ENCODE peak calls at places on chromosomes 6 and 20, in eight cellular contexts. G is esophagus squamous epithelium, F is RWPE2, T is vagina, N is lung, H is adrenal gland, C is mammary epithelial cell, A is A673. J is an unnamed sample. For H3K36me3 and H3K4me1, the result is how much of the 10 kb centered on the place peaks cover.

GRCh38 chr6:136586295-136586694 is 36.1 kb upstream of the MAP7 start:
- DNase-seq in G (no peak), F (no peak), T (no peak), N (no peak), H (no peak), C (peak), A (no peak), J (peak)

GRCh38 chr6:133166706-133167105 is 74.5 kb upstream of the EYA4 start:
- DNase-seq in G (no peak), F (no peak), T (no peak), N (no peak), H (no peak), C (no peak), A (no peak), J (no peak)

GRCh38 chr6:101926149-101926925 is 532.8 kb downstream of the GRIK2 start:
- DNase-seq in G (no peak), F (no peak), T (no peak), N (no peak), H (no peak), C (no peak), A (peak), J (peak)

GRCh38 chr20:19212524-19213502 is at the start of gene SLC24A3:
- DNase-seq in G (no peak), F (no peak), T (no peak), N (peak), H (peak), C (peak), A (peak), J (peak)

GRCh38 chr6:43779864-43780260 is 9.9 kb downstream of the VEGFA start:
- DNase-seq in G (no peak), F (no peak), T (no peak), N (no peak), H (peak), C (no peak), A (no peak), J (no peak)

GRCh38 chr20:47007826-47008655 is 113.4 kb downstream of the EYA2 start:
- DNase-seq in G (no peak), F (no peak), T (no peak), N (no peak), H (no peak), C (no peak), A (no peak), J (no peak)

GRCh38 chr6:14841901-14842421 is 403.9 kb upstream of the JARID2 start:
- DNase-seq in G (no peak), F (no peak), T (no peak), N (no peak), H (no peak), C (peak), A (no peak), J (peak)

GRCh38 chr20:22583773-22584629 is at the start of gene FOXA2:
- DNase-seq in G (no peak), F (no peak), T (no peak), N (peak), H (no peak), C (no peak), A (no peak), J (no peak)

GRCh38 chr6:52361347-52361944 is 505 bp upstream of the PAQR8 start:
- DNase-seq in G (no peak), F (no peak), T (no peak), N (no peak), H (peak), C (no peak), A (no peak), J (peak)

GRCh38 chr20:63208346-63208924 is 7.5 kb downstream of the YTHDF1 start:
- DNase-seq in G (no peak), F (no peak), T (no peak), N (no peak), H (no peak), C (no peak), A (no peak), J (no peak)

GRCh38 chr6:128368213-128369000 is 152.0 kb downstream of the PTPRK start:
- DNase-seq in G (no peak), F (no peak), T (no peak), N (no peak), H (no peak), C (no peak), A (no peak), J (no peak)

GRCh38 chr20:48015943-48016723 is 230.9 kb upstream of the SULF2 start:
- DNase-seq in G (no peak), F (peak), T (no peak), N (no peak), H (peak), C (peak), A (no peak), J (peak)

GRCh38 chr6:75602164-75602896 is 650 bp downstream of the SENP6 start:
- DNase-seq in G (no peak), F (no peak), T (no peak), N (peak), H (peak), C (peak), A (peak), J (peak)

GRCh38 chr6:122620902-122621301 is 10.7 kb downstream of the PKIB start:
- DNase-seq in G (no peak), F (no peak), T (no peak), N (no peak), H (no peak), C (peak), A (no peak), J (no peak)

GRCh38 chr6:147023148-147023547 is 181.1 kb upstream of the STXBP5 start:
- DNase-seq in G (no peak), F (no peak), T (no peak), N (no peak), H (no peak), C (no peak), A (no peak), J (no peak)

GRCh38 chr20:36461600-36462439 is 79.5 kb upstream of the MYL9 start:
- DNase-seq in G (no peak), F (peak), T (no peak), N (peak), H (peak), C (peak), A (peak), J (peak)

GRCh38 chr6:55536579-55536978 is 42.4 kb downstream of the HMGCLL1 start:
- DNase-seq in G (no peak), F (no peak), T (no peak), N (no peak), H (no peak), C (no peak), A (no peak), J (no peak)

GRCh38 chr6:157263146-157263545 is 60.2 kb downstream of the TMEM242 start:
- DNase-seq in G (no peak), F (no peak), T (no peak), N (no peak), H (no peak), C (no peak), A (no peak), J (peak)

GRCh38 chr20:41476446-41476845 is 109.8 kb upstream of the EMILIN3 start:
- DNase-seq in G (no peak), F (no peak), T (no peak), N (no peak), H (no peak), C (no peak), A (no peak), J (no peak)

GRCh38 chr20:41479113-41479512 is 112.5 kb upstream of the EMILIN3 start:
- DNase-seq in G (no peak), F (no peak), T (no peak), N (no peak), H (no peak), C (no peak), A (no peak), J (no peak)

GRCh38 chr20:41476013-41476441 is 109.4 kb upstream of the EMILIN3 start:
- DNase-seq in G (no peak), F (no peak), T (no peak), N (no peak), H (peak), C (peak), A (peak), J (peak)

GRCh38 chr20:41480054-41480770 is 113.6 kb upstream of the EMILIN3 start:
- DNase-seq in G (no peak), F (no peak), T (no peak), N (no peak), H (no peak), C (no peak), A (no peak), J (peak)

GRCh38 chr20:41475507-41475906 is 108.9 kb upstream of the EMILIN3 start:
- DNase-seq in G (no peak), F (no peak), T (no peak), N (no peak), H (no peak), C (no peak), A (no peak), J (peak)
- H3K36me3 ChIP-seq in G (half or more), F (under half), T (under half), N (under half), H (under half), C (under half), A (under half), J (under half)

GRCh38 chr6:16222826-16223225 is 15.6 kb upstream of the GMPR start:
- DNase-seq in G (no peak), F (no peak), T (no peak), N (no peak), H (no peak), C (no peak), A (no peak), J (no peak)

GRCh38 chr6:16216501-16217155 is 21.8 kb upstream of the GMPR start:
- DNase-seq in G (no peak), F (no peak), T (no peak), N (no peak), H (no peak), C (no peak), A (no peak), J (no peak)

GRCh38 chr6:16212276-16212675 is 26.1 kb upstream of the GMPR start:
- DNase-seq in G (no peak), F (no peak), T (peak), N (no peak), H (no peak), C (no peak), A (no peak), J (no peak)

DNA sequence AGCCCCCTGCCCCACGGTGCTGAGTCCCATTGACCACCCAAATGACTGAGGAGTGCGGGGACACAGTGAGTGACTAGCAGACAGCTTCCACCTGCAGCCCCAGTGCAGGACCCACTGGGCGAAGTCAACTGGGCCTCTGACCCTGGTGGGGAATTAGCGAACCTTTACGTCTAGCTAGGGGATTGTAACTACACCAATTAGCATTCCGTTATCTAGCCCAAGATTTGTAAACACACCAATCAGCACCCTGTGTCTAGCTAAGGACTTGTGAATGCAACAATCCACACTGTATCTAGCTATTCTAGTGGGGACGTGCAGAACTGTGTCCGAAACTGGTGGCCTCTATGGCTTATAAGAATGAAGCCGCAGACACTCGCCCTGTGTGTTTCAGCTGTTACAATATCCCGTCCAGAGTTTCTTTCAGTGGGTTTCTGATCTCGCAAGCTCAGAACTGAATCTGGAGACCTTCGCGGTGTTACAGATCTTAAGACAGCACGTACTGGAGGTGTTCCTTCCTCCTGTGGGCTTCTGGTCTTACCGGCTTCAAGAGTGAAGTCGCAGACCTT is 21.1 kb upstream of the GMPR start:
- DNase-seq in G (no peak), F (no peak), T (no peak), N (no peak), H (no peak), C (no peak), A (no peak), J (no peak)
- H3K4me1 ChIP-seq in G (under half), F (under half), T (under half), N (under half), H (under half), C (under half), A (under half), J (under half)

DNA sequence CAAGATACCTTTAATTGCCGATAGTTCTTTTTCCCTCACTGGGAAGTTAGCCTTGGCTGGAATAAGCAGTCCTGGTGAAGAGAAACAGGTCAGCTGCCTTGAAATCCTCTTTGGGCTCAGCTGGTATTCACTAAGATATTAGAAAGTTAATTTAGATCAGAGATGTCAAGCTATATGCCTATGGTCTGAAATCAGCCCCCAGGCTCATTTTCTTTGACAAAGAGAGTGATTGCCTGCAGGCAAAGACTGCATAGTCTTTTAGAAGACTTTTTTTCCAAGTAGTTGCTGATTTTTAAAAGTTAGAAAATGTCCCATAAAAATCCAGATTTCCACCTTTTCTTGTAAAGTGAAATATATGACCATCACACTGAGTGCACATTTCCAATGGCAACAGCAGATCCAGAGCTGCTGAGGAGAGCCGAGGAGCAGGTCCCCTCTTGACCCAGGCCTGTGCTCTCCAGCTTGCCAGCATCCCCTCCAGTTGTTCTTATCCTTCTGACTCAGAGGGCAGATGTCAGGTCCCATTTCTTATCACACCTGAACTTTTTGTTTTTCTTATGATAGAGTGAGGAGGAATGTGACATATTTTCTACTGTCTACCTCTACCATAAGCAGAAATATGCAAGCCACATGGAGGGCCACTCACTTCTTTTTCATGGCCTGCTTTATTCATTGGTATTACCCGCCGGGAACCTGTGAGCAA is 17.7 kb upstream of the L3MBTL3 start:
- DNase-seq in G (no peak), F (no peak), T (no peak), N (no peak), H (no peak), C (no peak), A (no peak), J (no peak)
- H3K36me3 ChIP-seq in G (under half), F (under half), T (under half), N (under half), H (under half), C (under half), A (under half), J (under half)

GRCh38 chr20:41174782-41175181 is 37.4 kb downstream of the PLCG1 start:
- DNase-seq in G (no peak), F (peak), T (peak), N (peak), H (peak), C (no peak), A (no peak), J (peak)
- H3K4me1 ChIP-seq in G (under half), F (under half), T (half or more), N (under half), H (under half), C (half or more), A (under half), J (half or more)

GRCh38 chr6:110950443-110950842 is 8.1 kb upstream of the GTF3C6 start:
- DNase-seq in G (no peak), F (no peak), T (no peak), N (no peak), H (no peak), C (no peak), A (no peak), J (no peak)
- H3K36me3 ChIP-seq in G (under half), F (under half), T (under half), N (under half), H (under half), C (under half), A (under half), J (under half)

DNA sequence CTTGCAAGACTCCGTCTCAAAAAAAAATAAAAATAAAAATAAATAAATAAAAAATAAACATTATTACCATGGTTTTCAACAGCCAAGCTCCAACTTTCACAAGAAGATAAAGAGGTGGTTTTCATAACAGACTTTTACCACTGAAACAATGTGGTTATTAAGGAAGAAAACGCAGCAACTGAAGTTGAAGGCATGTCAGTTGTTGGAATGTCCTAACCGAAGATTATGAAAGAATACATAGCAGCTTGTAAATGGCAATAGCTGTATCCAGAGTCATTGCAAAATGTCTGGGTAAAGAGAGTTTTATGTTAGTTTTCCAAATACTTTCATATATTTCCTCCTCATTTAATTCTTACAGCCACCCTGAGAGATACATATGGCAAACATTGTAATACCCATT is 161.6 kb upstream of the MARCKS start:
- DNase-seq in G (no peak), F (no peak), T (no peak), N (no peak), H (no peak), C (no peak), A (no peak), J (peak)
- H3K4me1 ChIP-seq in G (under half), F (under half), T (under half), N (under half), H (under half), C (under half), A (under half), J (under half)

GRCh38 chr20:34096699-34097420 is 15.2 kb downstream of the EIF2S2 start:
- DNase-seq in G (no peak), F (no peak), T (no peak), N (no peak), H (no peak), C (no peak), A (no peak), J (no peak)
- H3K36me3 ChIP-seq in G (half or more), F (half or more), T (under half), N (under half), H (under half), C (half or more), A (half or more), J (half or more)

GRCh38 chr6:35568967-35569606 is 56.4 kb upstream of the TULP1 start:
- DNase-seq in G (no peak), F (peak), T (no peak), N (peak), H (peak), C (peak), A (peak), J (no peak)

GRCh38 chr6:35576647-35577046 is 64.0 kb upstream of the TULP1 start:
- DNase-seq in G (no peak), F (no peak), T (no peak), N (no peak), H (no peak), C (no peak), A (no peak), J (no peak)

GRCh38 chr6:35573495-35574110 is 60.9 kb upstream of the TULP1 start:
- DNase-seq in G (no peak), F (no peak), T (no peak), N (no peak), H (no peak), C (no peak), A (no peak), J (no peak)
- H3K4me1 ChIP-seq in G (under half), F (under half), T (under half), N (under half), H (under half), C (under half), A (under half), J (under half)